ENCODE peak calls at places on chromosomes 16 and 17, in nine cellular contexts. Y is IMR-90, X is tibial artery, W is heart left ventricle, C is fibroblast of lung, O is astrocyte of the spinal cord, V is lower lobe of right lung, A is Peyer's patch, D is hepatocyte. H is an unnamed sample.

GRCh38 chr17:14464741-14465140 is 163.9 kb downstream of the HS3ST3B1 start:
- DNase-seq in D (no peak), X (no peak), V (no peak), O (peak; percentile 21), A (no peak), Y (peak; percentile 70), C (peak; percentile 77), W (no peak), H (peak; percentile 31)

GRCh38 chr17:30930495-30930894 is 8.8 kb downstream of the ADAP2 start:
- DNase-seq in V (no peak), A (no peak), C (no peak), X (no peak), O (no peak), D (no peak), Y (no peak), W (no peak), H (no peak)

GRCh38 chr16:75445298-75445697 is 12.0 kb upstream of the CFDP1 start:
- DNase-seq in X (no peak), C (no peak), A (no peak), Y (no peak), O (no peak), D (no peak), V (no peak), W (no peak), H (no peak)

GRCh38 chr16:70694088-70694487 is 8.2 kb upstream of the MTSS2 start:
- DNase-seq in O (peak; percentile 65), C (peak; percentile 74), Y (peak; percentile 78), W (no peak), A (no peak), V (no peak), D (no peak), X (no peak), H (peak; percentile 83)

GRCh38 chr17:17758443-17758842 is 77.2 kb downstream of the RAI1 start:
- DNase-seq in C (no peak), V (no peak), D (no peak), O (no peak), Y (no peak), W (no peak), A (no peak), X (no peak), H (no peak)

GRCh38 chr17:76382305-76382802 is 2.1 kb upstream of the SPHK1 start:
- DNase-seq in W (no peak), D (peak; percentile 64), A (no peak), O (peak; percentile 49), X (no peak), C (no peak), V (no peak), Y (peak; percentile 67), H (peak; percentile 77)

GRCh38 chr17:73200476-73200875 is 7.6 kb downstream of the COG1 start:
- DNase-seq in X (no peak), Y (no peak), A (peak; percentile 40), O (no peak), C (no peak), V (no peak), W (no peak), D (no peak), H (no peak)

GRCh38 chr16:47987136-47987535 is 168.7 kb downstream of the ABCC12 start:
- DNase-seq in X (no peak), D (no peak), A (no peak), O (no peak), C (no peak), W (no peak), Y (no peak), V (no peak), H (no peak)

DNA sequence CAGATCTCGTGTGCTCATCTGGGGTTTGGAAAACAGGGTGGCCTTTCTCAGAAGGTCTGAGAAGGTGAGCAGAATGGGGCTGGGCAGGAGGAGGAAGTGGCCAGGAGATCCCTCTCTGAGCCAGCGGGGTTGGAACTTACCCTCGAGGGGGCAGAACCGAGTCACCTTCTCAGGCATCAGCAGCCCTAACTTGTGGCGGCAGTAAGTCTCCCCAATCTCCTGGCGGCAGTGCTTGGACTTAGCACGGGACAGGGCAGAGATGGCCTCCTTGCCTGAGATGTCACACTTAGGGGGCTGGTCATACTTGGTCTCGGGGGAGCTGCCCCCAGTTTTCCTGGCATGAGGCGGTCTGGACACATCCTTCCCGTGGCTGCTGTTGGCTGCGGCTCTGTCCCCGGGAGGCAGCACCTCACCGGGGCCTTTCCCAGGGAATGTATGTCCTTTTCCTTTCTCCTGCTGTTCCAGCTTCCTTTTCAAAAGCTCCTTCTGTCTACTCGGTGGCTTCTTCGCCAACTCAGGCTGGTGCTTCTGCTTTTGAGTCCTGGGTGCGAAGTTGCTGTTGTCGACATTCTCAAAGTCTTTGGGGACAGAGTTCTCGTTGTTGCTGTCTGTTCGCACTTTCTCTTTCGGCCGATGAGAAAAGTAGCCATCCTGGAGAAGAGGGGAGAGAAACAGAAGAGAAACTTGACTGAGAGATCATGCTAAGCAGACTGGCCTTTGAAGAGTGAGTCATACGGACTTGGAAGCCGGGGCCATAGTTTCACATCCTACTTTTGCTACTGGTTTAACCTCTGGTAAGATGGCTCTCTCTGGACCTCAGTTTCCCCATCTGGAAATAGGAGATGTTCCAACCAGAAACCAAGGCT is 211.7 kb downstream of the XYLT1 start:
- DNase-seq in Y (peak; percentile 6), D (no peak), W (no peak), V (no peak), O (no peak), A (peak; percentile 83), X (peak; percentile 24), C (no peak), H (no peak)
- H3K4me3 ChIP-seq in Y (no peak overlapping the region), D (no peak overlapping the region), W (no peak overlapping the region), V (peak overlapping the region; percentile 27), O (no peak overlapping the region), A (no peak overlapping the region), X (peak overlapping the region; percentile 20), C (no peak overlapping the region), H (no peak overlapping the region)

DNA sequence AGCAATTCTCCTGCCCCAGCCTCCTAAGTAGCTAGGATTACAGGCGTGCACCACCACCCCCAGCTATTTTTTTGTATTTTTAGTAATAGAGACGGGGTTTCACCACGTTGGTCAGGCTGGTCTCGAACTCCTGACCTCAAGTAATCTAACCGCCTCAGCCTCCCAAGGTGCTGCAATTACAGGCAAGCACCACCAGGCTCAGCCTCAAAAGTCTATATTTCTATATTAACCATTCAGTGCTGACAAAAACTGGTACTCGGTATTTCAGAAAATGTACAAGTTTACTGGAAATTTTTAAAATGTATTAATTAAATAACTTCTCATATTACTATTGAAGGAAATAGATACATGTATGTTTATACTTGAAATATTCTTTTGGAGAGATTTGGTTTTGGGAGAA is 1.4 kb upstream of the HEXD start:
- DNase-seq in W (no peak), Y (no peak), X (no peak), C (no peak), D (no peak), A (no peak), V (no peak), O (no peak), H (no peak)
- TF ChIP-seq CTCF in W (peak; percentile 18), Y (no peak), X (no peak), C (peak; percentile 13), D (no peak), A (no peak), V (no peak), O (peak; percentile 19), H (peak; percentile 21)

GRCh38 chr17:80647746-80648145 is 103.1 kb downstream of the RPTOR start:
- DNase-seq in A (no peak), X (no peak), V (no peak), O (peak; percentile 94), Y (peak; percentile 97), D (no peak), W (no peak), C (peak; percentile 86), H (peak; percentile 44)

GRCh38 chr17:80650751-80651173 is 106.1 kb downstream of the RPTOR start:
- DNase-seq in O (no peak), A (no peak), W (no peak), C (no peak), X (no peak), V (no peak), D (no peak), Y (no peak), H (no peak)

GRCh38 chr17:80649200-80649644 is 104.6 kb downstream of the RPTOR start:
- DNase-seq in C (no peak), W (no peak), Y (no peak), A (no peak), D (no peak), X (no peak), O (no peak), V (no peak), H (peak; percentile 15)

GRCh38 chr17:80650339-80650672 is 105.7 kb downstream of the RPTOR start:
- DNase-seq in Y (no peak), D (no peak), A (no peak), V (no peak), W (no peak), O (no peak), C (no peak), X (no peak), H (no peak)

GRCh38 chr17:80649672-80650338 is 105.2 kb downstream of the RPTOR start:
- DNase-seq in D (peak; percentile 55), Y (peak; percentile 92), W (peak; percentile 74), C (peak; percentile 70), V (peak; percentile 63), O (peak; percentile 64), X (peak; percentile 57), A (peak; percentile 62), H (peak; percentile 97)
- H3K4me3 ChIP-seq in D (no peak overlapping the region), Y (no peak overlapping the region), W (peak overlapping the region; percentile 25), C (no peak overlapping the region), V (no peak overlapping the region), O (no peak overlapping the region), X (no peak overlapping the region), A (no peak overlapping the region), H (no peak overlapping the region)

DNA sequence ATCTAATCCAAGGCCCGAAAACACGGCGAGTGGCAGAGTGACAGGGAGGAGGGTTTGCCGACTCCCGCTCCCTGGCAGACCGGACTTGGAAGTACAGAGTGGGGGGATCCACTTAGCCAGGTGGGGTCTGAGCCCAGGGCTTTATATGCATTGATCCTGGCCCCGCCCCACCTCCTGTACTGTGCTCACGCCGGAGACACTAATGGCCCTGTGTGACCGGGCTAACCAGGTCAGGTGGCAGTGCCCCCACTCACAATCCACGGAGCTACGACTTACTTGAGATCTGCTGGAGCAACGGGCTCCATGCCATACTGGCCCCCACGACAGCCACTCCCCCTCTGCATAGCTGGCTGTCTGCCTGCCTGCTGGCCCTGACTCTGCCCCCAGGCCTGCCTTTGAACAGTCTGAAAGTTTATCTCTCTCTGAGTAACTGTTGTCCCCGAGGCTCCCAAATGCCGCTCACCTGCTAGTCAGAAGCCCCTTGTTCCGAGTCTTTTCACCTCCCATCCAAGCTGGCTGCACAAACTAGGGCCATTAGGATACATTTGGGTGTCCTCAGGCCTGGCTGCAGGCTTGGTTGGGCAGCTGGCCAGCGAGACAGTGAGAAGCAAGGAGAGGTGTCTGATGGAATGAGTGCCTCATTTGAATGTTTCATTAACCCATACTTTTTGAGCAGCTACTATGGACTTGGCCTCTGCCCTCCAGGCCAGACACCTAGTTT is 28.0 kb downstream of the CACNA1G start:
- DNase-seq in A (no peak), V (no peak), O (no peak), D (no peak), Y (no peak), C (no peak), X (no peak), W (no peak), H (no peak)
- TF ChIP-seq CTCF in A (no peak), V (no peak), O (no peak), D (no peak), Y (no peak), C (no peak), X (no peak), W (no peak), H (no peak)

DNA sequence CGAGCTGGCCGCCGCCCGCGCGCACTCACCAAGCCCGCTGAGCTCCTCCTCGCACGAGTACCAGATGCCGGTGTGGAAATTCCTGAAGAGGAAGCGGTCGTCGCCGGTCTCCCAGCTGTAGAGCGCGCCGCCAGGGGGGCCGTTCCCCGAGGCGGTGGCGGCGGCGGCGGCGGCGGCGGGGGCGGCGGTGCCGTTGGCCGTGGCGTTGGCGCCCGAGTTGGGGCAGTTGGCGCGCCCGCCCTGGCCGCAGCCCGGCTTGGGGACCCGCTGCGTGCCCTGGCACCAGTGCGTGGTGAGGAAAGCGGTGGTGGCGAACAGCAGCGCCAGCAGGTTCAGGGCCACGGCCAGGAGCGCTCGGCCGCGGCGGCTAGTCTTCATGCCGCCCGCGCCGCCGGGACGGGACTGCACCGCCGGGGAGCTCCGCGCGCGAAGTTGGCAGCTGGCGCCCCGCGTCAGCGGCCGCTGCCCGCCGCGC is 430 bp downstream of the GSG1L start:
- DNase-seq in C (no peak), V (no peak), O (no peak), A (no peak), D (peak; percentile 32), W (peak; percentile 35), X (no peak), Y (peak; percentile 10), H (no peak)
- H3K4me3 ChIP-seq in C (no peak overlapping the region), V (peak overlapping the region; percentile 19), O (no peak overlapping the region), A (no peak overlapping the region), D (no peak overlapping the region), W (no peak overlapping the region), X (peak overlapping the region; percentile 44), Y (no peak overlapping the region), H (no peak overlapping the region)

H was measured in cardiac fibroblast.